ENCODE peak calls at places on chromosomes 5 and 9, in ten cellular contexts. X is Kasumi-1; J is stimulated activated CD4-positive, alpha-beta T cell treated with anti-CD3 and anti-CD28 coated beads, Interleukin-12 subunit alpha, Interleukin-12 subunit beta, amount 100 ng/mL, for 48 hours; B is kidney tubule cell; Z is epithelial cell of proximal tubule; S is brain microvascular endothelial cell; T is HuH-7.5; I is progenitor cell of endocrine pancreas; Q is MCF 10A; F is RPMI7951. M is an unnamed sample.

GRCh38 chr9:134728801-134729495 is 87.3 kb downstream of the COL5A1 start:
- DNase-seq in J (no peak), Q (no peak), B (no peak), Z (no peak), F (no peak), T (no peak), X (no peak), I (no peak), S (no peak), M (no peak)

GRCh38 chr5:143653766-143654282 is 158.1 kb upstream of the HMHB1 start:
- DNase-seq in I (no peak), T (no peak), Q (no peak), B (peak), X (no peak), Z (no peak), S (no peak), F (no peak), J (no peak), M (no peak)

GRCh38 chr5:3893527-3893926 is 297.9 kb downstream of the IRX1 start:
- DNase-seq in B (no peak), J (no peak), Z (no peak), S (no peak), I (no peak), T (no peak), F (no peak), X (no peak), Q (no peak), M (no peak)

GRCh38 chr9:19521205-19521604 is 112.4 kb downstream of the ACER2 start:
- DNase-seq in X (no peak), Z (no peak), J (no peak), S (no peak), F (no peak), Q (no peak), B (no peak), T (no peak), I (no peak), M (no peak)

GRCh38 chr5:72600401-72600981 is 93.3 kb upstream of the ZNF366 start:
- DNase-seq in Q (peak), J (no peak), T (no peak), X (no peak), Z (no peak), I (no peak), S (peak), B (peak), F (peak), M (no peak)

GRCh38 chr5:89728750-89729149 is 680.8 kb downstream of the CETN3 start:
- DNase-seq in T (no peak), J (no peak), F (no peak), B (no peak), X (no peak), Z (no peak), I (no peak), S (peak), Q (peak), M (no peak)

GRCh38 chr5:17080361-17080760 is 137.1 kb upstream of the BASP1 start:
- DNase-seq in B (no peak), Z (no peak), X (no peak), T (no peak), I (no peak), F (no peak), S (no peak), Q (no peak), J (no peak), M (no peak)

GRCh38 chr9:109907400-109907799 is 127.4 kb downstream of the PALM2AKAP2 start:
- DNase-seq in Q (no peak), T (no peak), J (no peak), B (peak), F (no peak), S (no peak), I (no peak), X (no peak), Z (no peak), M (no peak)

GRCh38 chr5:44085083-44085482 is 304.1 kb downstream of the FGF10 start:
- DNase-seq in Z (no peak), I (no peak), F (no peak), Q (no peak), X (no peak), J (no peak), T (no peak), S (no peak), B (no peak), M (no peak)

GRCh38 chr9:17134396-17134842 is 421 bp upstream of the CNTLN start:
- DNase-seq in J (no peak), X (no peak), Z (no peak), Q (peak), I (no peak), B (no peak), T (no peak), S (no peak), F (peak), M (no peak)

GRCh38 chr5:118043531-118043930 is 944.8 kb downstream of the DTWD2 start:
- DNase-seq in X (no peak), T (no peak), S (no peak), B (no peak), Q (no peak), I (no peak), Z (no peak), F (no peak), J (no peak), M (no peak)

GRCh38 chr9:110256392-110257096 is at the start of gene TXN:
- DNase-seq in B (peak), J (peak), F (peak), S (peak), T (peak), Z (peak), I (peak), Q (peak), X (peak), M (peak)

GRCh38 chr9:133858771-133859170 is 120.6 kb upstream of the SARDH start:
- DNase-seq in J (no peak), S (no peak), F (no peak), X (no peak), Z (no peak), I (no peak), B (no peak), T (no peak), Q (no peak), M (no peak)

GRCh38 chr5:154885438-154885837 is 27.0 kb downstream of the CNOT8 start:
- DNase-seq in J (no peak), Z (no peak), F (no peak), B (no peak), Q (no peak), X (peak), I (no peak), T (no peak), S (no peak), M (no peak)

GRCh38 chr5:180739271-180739670 is 587 bp downstream of the OR2Y1 start:
- DNase-seq in Z (no peak), X (no peak), I (no peak), J (no peak), S (peak), T (no peak), F (no peak), B (peak), Q (no peak), M (no peak)

GRCh38 chr5:140145818-140146522 is 20.2 kb downstream of the IGIP start:
- DNase-seq in F (peak), T (peak), Q (peak), B (peak), Z (no peak), I (peak), S (peak), J (peak), X (peak), M (peak)

GRCh38 chr9:95055851-95056551 is 261.5 kb downstream of the FANCC start:
- DNase-seq in I (no peak), F (peak), B (peak), Q (no peak), X (no peak), J (no peak), S (peak), Z (no peak), T (no peak), M (no peak)

GRCh38 chr5:75510417-75510835 is 1.0 kb downstream of the CERT1 start:
- DNase-seq in X (peak), J (no peak), S (no peak), Z (no peak), T (peak), I (peak), Q (peak), B (no peak), F (no peak), M (no peak)

GRCh38 chr5:75672616-75673015 is 44.6 kb downstream of the POC5 start:
- DNase-seq in I (no peak), J (no peak), T (no peak), Q (peak), X (no peak), Z (no peak), F (no peak), B (no peak), S (no peak), M (no peak)

GRCh38 chr5:43315262-43315661 is 2.0 kb upstream of the HMGCS1 start:
- DNase-seq in X (no peak), B (peak), Z (peak), Q (peak), I (no peak), J (peak), T (no peak), F (peak), S (peak), M (peak)

GRCh38 chr9:137593176-137593575 is 2.9 kb upstream of the ZMYND19 start:
- DNase-seq in J (no peak), B (no peak), Q (no peak), X (no peak), I (no peak), T (no peak), S (no peak), Z (no peak), F (no peak), M (no peak)

GRCh38 chr5:86570427-86571083 is 47.2 kb upstream of the COX7C start:
- DNase-seq in X (no peak), J (no peak), S (no peak), I (no peak), B (peak), T (peak), F (no peak), Q (no peak), Z (no peak), M (no peak)

GRCh38 chr9:83154087-83154736 is 91.3 kb upstream of the RASEF start:
- DNase-seq in Z (peak), I (no peak), S (peak), T (no peak), F (peak), Q (peak), B (peak), X (no peak), J (no peak), M (no peak)

GRCh38 chr5:14199902-14200301 is 56.8 kb downstream of the TRIO start:
- DNase-seq in B (no peak), X (no peak), T (no peak), J (no peak), Q (no peak), F (no peak), Z (no peak), S (no peak), I (no peak), M (no peak)

GRCh38 chr5:32600057-32600622 is 14.8 kb downstream of the SUB1 start:
- DNase-seq in T (no peak), B (peak), I (no peak), X (no peak), J (no peak), S (peak), F (peak), Z (peak), Q (peak), M (no peak)

GRCh38 chr5:178230879-178231735 is 1.5 kb downstream of the PHYKPL start:
- DNase-seq in Z (no peak), J (no peak), B (no peak), T (no peak), X (no peak), I (no peak), Q (no peak), F (peak), S (peak), M (no peak)

GRCh38 chr5:165881259-165881658 is 2375.8 kb downstream of the MAT2B start:
- DNase-seq in B (no peak), X (peak), Q (peak), I (no peak), F (no peak), S (no peak), J (no peak), Z (no peak), T (no peak), M (no peak)

GRCh38 chr5:168613996-168614395 is 34.8 kb upstream of the PANK3 start:
- DNase-seq in I (no peak), Z (no peak), B (no peak), S (no peak), J (no peak), T (no peak), Q (no peak), X (no peak), F (no peak), M (no peak)

GRCh38 chr5:115709585-115709984 is 83.7 kb upstream of the TMED7 start:
- DNase-seq in Z (peak), B (peak), X (no peak), F (no peak), Q (no peak), I (no peak), S (no peak), J (no peak), T (no peak), M (no peak)

GRCh38 chr9:16612627-16613026 is 257.8 kb downstream of the BNC2 start:
- DNase-seq in J (no peak), T (no peak), Q (no peak), F (peak), Z (no peak), I (no peak), B (no peak), S (no peak), X (no peak), M (no peak)

GRCh38 chr5:3197699-3198098 is 397.9 kb upstream of the IRX1 start:
- DNase-seq in S (no peak), B (peak), F (no peak), X (no peak), Z (no peak), Q (no peak), T (no peak), J (no peak), I (no peak), M (no peak)

GRCh38 chr9:37969130-37969529 is 65.2 kb upstream of the SLC25A51 start:
- DNase-seq in F (peak), B (peak), J (no peak), X (no peak), T (peak), Q (no peak), Z (no peak), I (no peak), S (peak), M (no peak)

GRCh38 chr9:105834404-105834803 is 140.1 kb downstream of the TMEM38B start:
- DNase-seq in S (no peak), Z (no peak), T (no peak), I (no peak), X (no peak), B (no peak), Q (no peak), F (no peak), J (no peak), M (no peak)

GRCh38 chr9:97300586-97300985 is 6.9 kb upstream of the CCDC180 start:
- DNase-seq in T (no peak), Q (no peak), S (no peak), J (no peak), Z (no peak), B (no peak), F (no peak), I (no peak), X (no peak), M (no peak)

GRCh38 chr9:135624282-135624681 is 15.1 kb downstream of the GLT6D1 start:
- DNase-seq in J (no peak), Z (no peak), I (no peak), B (no peak), X (no peak), S (no peak), T (no peak), Q (no peak), F (no peak), M (no peak)

GRCh38 chr5:175319199-175319598 is 124.8 kb downstream of the DRD1 start:
- DNase-seq in Z (no peak), J (no peak), Q (no peak), T (no peak), F (no peak), X (no peak), S (no peak), B (no peak), I (no peak), M (no peak)

GRCh38 chr5:4156889-4157288 is 561.3 kb downstream of the IRX1 start:
- DNase-seq in T (no peak), X (no peak), Q (no peak), S (no peak), F (no peak), B (no peak), Z (no peak), J (no peak), I (no peak), M (no peak)

GRCh38 chr5:62199792-62200716 is 106.0 kb upstream of the KIF2A start:
- DNase-seq in B (no peak), I (no peak), J (no peak), F (no peak), Z (no peak), S (no peak), T (no peak), Q (no peak), X (peak), M (no peak)

M was measured in stimulated activated naive CD8-positive, alpha-beta T cell treated with anti-CD3 and anti-CD28 coated beads, Interleukin-15, amount 100 ng/mL, for 72 hours.